ENCODE peak calls at places on chromosomes 4 and X, in nine cellular contexts. I is cardiac muscle cell, T is amniotic stem cell, G is epithelial cell of esophagus, U is neural crest cell, X is NCI-H345, M is GM13976, B is EH, R is activated T-cell treated with anti-CD3 and anti-CD28 coated beads for 1 hour. V is an unnamed sample.
A peak's percentile ranks its signal among the peaks of the same experiment; 100 is the strongest.

GRCh38 chr4:154415313-154415712 is 76.3 kb downstream of the DCHS2 start:
- DNase-seq in B (no peak), M (no peak), T (no peak), I (no peak), G (no peak), R (no peak), U (no peak), X (no peak), V (no peak)

GRCh38 chr4:127304356-127304755 is 328.4 kb upstream of the INTU start:
- DNase-seq in T (no peak), B (peak; percentile 32), U (no peak), M (no peak), R (no peak), G (no peak), X (no peak), I (no peak), V (no peak)

GRCh38 chrX:130555757-130556156 is 154.0 kb downstream of the RBMX2 start:
- DNase-seq in R (no peak), I (no peak), M (no peak), G (no peak), U (no peak), X (no peak), B (no peak), T (no peak), V (no peak)

GRCh38 chrX:71256051-71256450 is 2.1 kb upstream of the ZMYM3 start:
- DNase-seq in I (peak; percentile 27), R (no peak), U (no peak), T (no peak), X (no peak), B (no peak), G (peak; percentile 28), M (no peak), V (no peak)

GRCh38 chr4:68864438-68865177 is 48.8 kb downstream of the UGT2B10 start:
- DNase-seq in G (peak; percentile 83), I (no peak), U (no peak), X (no peak), B (no peak), T (no peak), R (no peak), M (no peak), V (peak; percentile 52)

GRCh38 chrX:93874554-93874953 is 200.5 kb downstream of the FAM133A start:
- DNase-seq in I (peak; percentile 6), M (no peak), U (peak; percentile 65), R (no peak), T (peak; percentile 0), G (peak; percentile 19), X (peak; percentile 4), B (peak; percentile 0), V (peak; percentile 38)

GRCh38 chr4:79141530-79141929 is 184.3 kb downstream of the NAA11 start:
- DNase-seq in M (peak; percentile 17), T (no peak), X (no peak), I (peak; percentile 8), U (no peak), R (no peak), B (peak; percentile 16), G (peak; percentile 69), V (peak; percentile 37)

GRCh38 chr4:184427093-184427492 is 47.3 kb downstream of the IRF2 start:
- DNase-seq in B (no peak), T (no peak), I (no peak), R (no peak), U (no peak), X (no peak), G (no peak), M (no peak), V (no peak)

GRCh38 chr4:168654206-168655174 is 157.6 kb downstream of the PALLD start:
- DNase-seq in X (no peak), U (no peak), T (no peak), B (peak; percentile 21), G (peak; percentile 76), R (no peak), M (no peak), I (no peak), V (no peak)

GRCh38 chr4:183149968-183150539 is 51.0 kb downstream of the WWC2 start:
- DNase-seq in B (no peak), G (no peak), T (no peak), M (no peak), I (no peak), U (no peak), R (no peak), X (no peak), V (no peak)

GRCh38 chr4:73690051-73690744 is 50.2 kb upstream of the CXCL8 start:
- DNase-seq in G (peak; percentile 75), M (no peak), B (peak; percentile 68), X (no peak), T (no peak), I (no peak), U (no peak), R (no peak), V (no peak)

GRCh38 chr4:40870076-40870624 is 120.4 kb downstream of the NSUN7 start:
- DNase-seq in R (no peak), B (no peak), U (no peak), I (no peak), M (no peak), X (no peak), T (no peak), G (no peak), V (no peak)

GRCh38 chr4:103079621-103080020 is 3.1 kb upstream of the SLC9B2 start:
- DNase-seq in T (no peak), R (no peak), I (no peak), B (no peak), M (no peak), X (no peak), G (no peak), U (no peak), V (no peak)

GRCh38 chr4:90318208-90318607 is 191.0 kb downstream of the CCSER1 start:
- DNase-seq in B (peak; percentile 77), I (peak; percentile 79), R (no peak), X (no peak), T (peak; percentile 72), U (no peak), G (peak; percentile 70), M (no peak), V (no peak)

GRCh38 chr4:22407361-22407760 is 108.5 kb downstream of the ADGRA3 start:
- DNase-seq in I (no peak), U (no peak), M (no peak), T (no peak), B (no peak), R (no peak), X (no peak), G (no peak), V (no peak)

GRCh38 chr4:20418865-20419451 is 167.3 kb downstream of the SLIT2 start:
- DNase-seq in U (no peak), M (peak; percentile 34), G (peak; percentile 72), I (peak; percentile 84), R (no peak), T (peak; percentile 36), B (peak; percentile 76), X (peak; percentile 13), V (peak; percentile 51)

GRCh38 chr4:122827899-122828601 is 1.4 kb downstream of the FGF2 start:
- DNase-seq in U (no peak), B (peak; percentile 61), M (peak; percentile 81), I (peak; percentile 77), R (no peak), T (peak; percentile 29), X (peak; percentile 22), G (peak; percentile 64), V (peak; percentile 24)

GRCh38 chrX:41526925-41527324 is 79.8 kb downstream of the NYX start:
- DNase-seq in G (peak; percentile 21), M (no peak), I (no peak), R (no peak), U (no peak), B (peak; percentile 72), T (no peak), X (no peak), V (no peak)

GRCh38 chr4:26789208-26789607 is 71.4 kb upstream of the STIM2 start:
- DNase-seq in I (no peak), B (peak; percentile 48), M (no peak), G (peak; percentile 19), R (no peak), X (no peak), U (no peak), T (no peak), V (no peak)

GRCh38 chr4:8709729-8710360 is 117.3 kb downstream of the CPZ start:
- DNase-seq in X (no peak), M (no peak), G (no peak), R (no peak), I (no peak), U (no peak), B (no peak), T (no peak), V (no peak)

GRCh38 chr4:5968246-5968645 is 50.0 kb downstream of the C4orf50 start:
- DNase-seq in G (no peak), U (no peak), T (no peak), B (no peak), R (no peak), M (no peak), I (no peak), X (no peak), V (no peak)

GRCh38 chr4:165326831-165327210 is 648 bp upstream of the MSMO1 start:
- DNase-seq in T (no peak), X (peak; percentile 23), R (no peak), B (no peak), M (peak; percentile 43), U (no peak), I (peak; percentile 38), G (peak; percentile 50), V (no peak)